ENCODE peak calls at places on chromosome 9, in five cellular contexts. J is HCT116, E is IMR-90, L is A549, B is SK-N-SH. U is an unnamed sample.

GRCh38 chr9:76657265-76657664 is 107.0 kb upstream of the PCA3 start:
- DNase-seq in J (no peak), E (no peak), L (no peak), B (no peak), U (no peak)

GRCh38 chr9:38370231-38370630 is 22.3 kb upstream of the ALDH1B1 start:
- DNase-seq in J (no peak), E (no peak), L (no peak), B (no peak), U (no peak)

GRCh38 chr9:36762958-36763357 is 190.3 kb downstream of the MELK start:
- DNase-seq in J (no peak), E (no peak), L (no peak), B (no peak), U (no peak)

GRCh38 chr9:78041971-78042370 is 10.4 kb upstream of the GNAQ start:
- DNase-seq in J (no peak), E (no peak), L (no peak), B (no peak), U (no peak)

GRCh38 chr9:114370251-114370984 is 17.4 kb downstream of the AKNA start:
- DNase-seq in J (no peak), E (no peak), L (no peak), B (no peak), U (no peak)

GRCh38 chr9:35110327-35110758 is 5.3 kb downstream of the ATOSB start:
- DNase-seq in J (no peak), E (peak), L (peak), B (no peak), U (no peak)

GRCh38 chr9:32248189-32248712 is 136.2 kb upstream of the ACO1 start:
- DNase-seq in J (no peak), E (no peak), L (no peak), B (no peak), U (no peak)

GRCh38 chr9:70601000-70601929 is 186.8 kb upstream of the KLF9 start:
- DNase-seq in J (no peak), E (peak), L (no peak), B (peak), U (no peak)

GRCh38 chr9:128424268-128424780 is 3.7 kb downstream of the CERCAM start:
- DNase-seq in J (no peak), E (no peak), L (no peak), B (no peak), U (peak)

GRCh38 chr9:19440823-19441580 is 32.2 kb downstream of the ACER2 start:
- DNase-seq in J (no peak), E (no peak), L (no peak), B (no peak), U (peak)

GRCh38 chr9:95606951-95607350 is 90.2 kb upstream of the PTCH1 start:
- DNase-seq in J (no peak), E (no peak), L (no peak), B (no peak), U (no peak)

GRCh38 chr9:131666779-131667178 is 73.1 kb downstream of the RAPGEF1 start:
- DNase-seq in J (no peak), E (no peak), L (no peak), B (no peak), U (no peak)

GRCh38 chr9:20507431-20507830 is 114.9 kb downstream of the MLLT3 start:
- DNase-seq in J (no peak), E (no peak), L (no peak), B (no peak), U (no peak)
- H3K4me2 ChIP-seq in J (no peak), E (no peak), L (no peak), B (no peak), U (no peak)

DNA sequence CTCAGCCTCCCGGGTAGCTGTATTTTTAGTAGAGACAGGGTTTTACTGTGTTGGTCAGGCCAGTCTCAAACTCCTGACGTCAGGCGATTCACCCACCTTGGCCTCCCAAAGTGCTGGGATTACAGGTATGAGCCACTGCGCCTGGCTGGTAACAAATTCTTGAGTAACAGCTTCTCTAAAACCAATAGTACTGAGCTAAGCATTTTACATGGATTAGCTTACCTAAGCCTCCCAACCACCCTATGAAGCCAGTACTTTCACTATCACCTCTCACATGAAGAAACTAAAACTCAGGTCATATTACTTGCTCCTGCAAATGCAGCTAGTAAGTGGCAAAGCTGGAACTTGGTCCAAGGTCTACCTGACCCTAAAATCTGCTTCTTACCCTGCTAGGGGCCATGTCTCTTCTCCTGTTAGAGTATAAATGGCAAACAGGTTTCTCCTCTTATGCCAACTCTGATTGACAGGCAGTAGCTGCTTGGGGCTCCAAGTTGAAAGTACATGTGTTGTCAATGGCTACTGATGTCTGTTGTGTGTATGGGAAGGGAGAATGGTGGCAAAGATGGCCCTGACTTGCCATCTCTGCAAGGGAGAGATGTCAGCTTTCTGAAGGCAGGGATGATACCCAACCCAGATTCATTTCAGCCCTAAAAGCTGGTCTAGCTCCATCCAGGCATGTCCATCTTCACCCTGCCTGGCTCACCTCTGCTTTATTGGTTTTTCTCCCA is 4.0 kb downstream of the PHF19 start:
- DNase-seq in J (no peak), E (no peak), L (no peak), B (no peak), U (no peak)
- H3K4me2 ChIP-seq in J (peak), E (no peak), L (peak), B (no peak), U (no peak)

DNA sequence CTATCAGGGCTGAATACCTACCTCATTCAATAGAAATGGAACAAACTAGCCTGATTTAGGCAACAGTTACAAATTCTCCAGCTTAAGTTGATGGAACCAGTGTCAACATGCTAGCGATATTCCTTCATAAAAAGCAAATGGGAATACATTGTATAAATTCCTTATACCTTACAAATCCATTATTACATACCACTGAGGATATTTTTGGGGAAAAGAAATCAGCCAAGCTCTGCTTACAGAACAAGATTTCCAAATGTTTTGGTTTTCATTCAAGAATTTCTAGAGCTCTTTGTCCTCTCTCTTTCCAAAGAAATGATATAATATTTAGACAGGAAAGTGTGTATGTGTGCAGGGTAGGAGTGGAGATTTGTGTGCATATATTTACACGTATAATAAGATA is 41.4 kb downstream of the SVEP1 start:
- DNase-seq in J (no peak), E (peak), L (no peak), B (no peak), U (no peak)
- H3K4me2 ChIP-seq in J (no peak), E (peak), L (peak), B (no peak), U (no peak)

GRCh38 chr9:133360400-133361393 is 4.3 kb downstream of the SURF2 start:
- DNase-seq in J (no peak), E (no peak), L (no peak), B (no peak), U (no peak)

GRCh38 chr9:133362359-133363044 is 6.2 kb downstream of the SURF2 start:
- DNase-seq in J (no peak), E (no peak), L (no peak), B (no peak), U (no peak)

GRCh38 chr9:133359420-133360175 is 3.2 kb downstream of the SURF2 start:
- DNase-seq in J (no peak), E (no peak), L (no peak), B (peak), U (peak)

GRCh38 chr9:133357656-133358055 is 1.3 kb downstream of the SURF2 start:
- DNase-seq in J (no peak), E (no peak), L (no peak), B (no peak), U (no peak)

GRCh38 chr9:133361507-133362092 is 5.2 kb downstream of the SURF2 start:
- DNase-seq in J (no peak), E (no peak), L (no peak), B (no peak), U (no peak)
- H3K4me2 ChIP-seq in J (no peak), E (no peak), L (no peak), B (no peak), U (no peak)

DNA sequence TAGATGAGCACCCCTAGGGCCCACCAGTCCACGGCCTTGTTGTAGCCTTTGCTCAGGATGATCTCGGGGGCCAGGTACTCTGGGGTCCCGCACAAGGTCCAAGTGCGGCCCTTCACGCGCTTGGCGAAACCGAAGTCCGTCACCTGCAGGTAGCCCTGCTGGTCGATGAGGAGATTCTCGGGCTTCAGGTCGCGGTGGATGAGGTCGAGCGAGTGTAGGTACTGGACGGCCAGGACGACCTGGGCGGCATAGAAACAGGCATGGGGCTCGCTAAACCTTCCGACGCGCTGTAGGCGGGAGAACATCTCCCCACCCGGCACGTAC is 547 bp downstream of the PRKACG start:
- DNase-seq in J (no peak), E (no peak), L (no peak), B (no peak), U (peak)
- H3K4me2 ChIP-seq in J (no peak), E (no peak), L (no peak), B (no peak), U (no peak)

GRCh38 chr9:130196643-130197042 is 24.4 kb downstream of the NCS1 start:
- DNase-seq in J (no peak), E (peak), L (no peak), B (peak), U (no peak)

GRCh38 chr9:130194406-130194932 is 22.3 kb downstream of the NCS1 start:
- DNase-seq in J (no peak), E (no peak), L (no peak), B (peak), U (no peak)

GRCh38 chr9:130197386-130197785 is 25.2 kb downstream of the NCS1 start:
- DNase-seq in J (no peak), E (no peak), L (no peak), B (no peak), U (no peak)

GRCh38 chr9:130193531-130194405 is 21.6 kb downstream of the NCS1 start:
- DNase-seq in J (no peak), E (no peak), L (no peak), B (peak), U (no peak)

DNA sequence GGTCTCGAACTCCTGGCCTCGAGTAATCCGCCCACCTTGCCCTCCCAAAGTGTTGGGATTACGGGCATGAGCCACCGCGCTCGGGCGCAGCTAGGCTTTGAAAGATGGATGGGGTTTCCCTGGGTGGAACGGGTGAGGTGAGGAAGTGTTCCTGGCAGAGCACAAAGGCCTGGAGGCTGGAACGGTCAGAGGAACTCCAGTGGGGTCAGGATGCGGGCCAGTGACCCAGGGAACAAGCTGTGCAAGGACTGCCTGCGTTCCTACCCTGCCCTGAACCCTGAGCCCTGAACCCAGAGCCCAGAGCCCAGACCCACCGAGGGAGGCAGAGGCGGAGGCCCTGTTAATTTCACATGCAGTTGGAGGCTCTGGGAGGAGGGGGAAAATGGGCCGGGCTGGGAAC is 23.4 kb downstream of the NCS1 start:
- DNase-seq in J (no peak), E (no peak), L (no peak), B (no peak), U (no peak)
- H3K4me2 ChIP-seq in J (no peak), E (no peak), L (no peak), B (no peak), U (no peak)

GRCh38 chr9:133528887-133529262 is 4.1 kb upstream of the MYMK start:
- DNase-seq in J (no peak), E (no peak), L (no peak), B (no peak), U (no peak)
- H3K4me2 ChIP-seq in J (no peak), E (no peak), L (no peak), B (no peak), U (no peak)

GRCh38 chr9:75539558-75539957 is 350.9 kb upstream of the PCSK5 start:
- DNase-seq in J (no peak), E (no peak), L (no peak), B (no peak), U (no peak)

GRCh38 chr9:75545292-75545691 is 345.2 kb upstream of the PCSK5 start:
- DNase-seq in J (no peak), E (no peak), L (no peak), B (no peak), U (no peak)

GRCh38 chr9:75541778-75542177 is 348.7 kb upstream of the PCSK5 start:
- DNase-seq in J (no peak), E (no peak), L (no peak), B (no peak), U (no peak)

DNA sequence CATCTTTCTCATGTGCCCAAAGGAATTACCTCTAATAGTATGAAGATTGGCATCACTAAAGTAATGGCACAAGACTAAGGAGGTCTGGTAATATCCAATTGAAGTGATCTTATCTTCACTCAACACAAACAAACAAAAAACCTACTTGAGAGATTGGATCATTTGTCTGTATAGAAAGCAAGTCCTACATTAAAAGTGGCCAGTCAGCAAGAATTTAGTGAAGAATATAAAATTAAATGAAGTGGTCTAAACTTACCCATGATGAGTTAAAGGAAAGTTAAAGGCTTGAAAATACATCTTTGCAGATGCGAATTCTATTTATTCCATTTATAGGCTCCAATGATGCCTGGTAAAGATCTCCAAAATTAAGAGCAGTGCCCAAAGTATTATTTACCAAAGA is 350.3 kb upstream of the PCSK5 start:
- DNase-seq in J (no peak), E (no peak), L (no peak), B (no peak), U (no peak)
- H3K4me2 ChIP-seq in J (no peak), E (no peak), L (no peak), B (no peak), U (no peak)

DNA sequence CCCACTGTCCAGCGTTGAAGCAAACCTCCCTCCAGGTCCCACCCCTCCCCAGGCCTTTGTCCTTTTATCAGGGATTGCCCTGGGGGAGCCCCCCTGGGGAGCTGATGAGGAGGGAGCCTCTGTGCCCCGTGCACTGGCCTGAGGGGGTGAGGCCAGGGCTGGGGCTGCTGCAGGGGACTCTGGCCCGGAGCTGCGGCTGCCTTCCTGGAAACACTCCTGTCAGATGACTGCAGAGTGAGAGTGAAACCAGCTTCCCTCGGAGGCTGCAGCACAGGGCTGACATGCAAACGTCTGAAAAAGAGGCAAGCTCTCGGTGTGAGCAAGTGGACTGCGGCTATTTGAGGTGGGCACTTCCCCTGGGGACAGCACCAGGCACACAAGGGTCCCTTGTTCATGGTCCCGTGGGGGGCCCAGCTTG is 4.6 kb upstream of the TRAF2 start:
- DNase-seq in J (no peak), E (peak), L (peak), B (no peak), U (no peak)
- H3K4me2 ChIP-seq in J (peak), E (peak), L (peak), B (peak), U (no peak)

GRCh38 chr9:96646081-96646991 is 8.8 kb downstream of the PRXL2C start:
- DNase-seq in J (no peak), E (peak), L (no peak), B (no peak), U (peak)
- H3K4me2 ChIP-seq in J (no peak), E (no peak), L (no peak), B (no peak), U (no peak)

U was measured in trophoblast cell.